ENCODE peak calls at places on chromosome 10, in seven cellular contexts. One of them, this sample, is unnamed.

GRCh38 chr10:47127188-47127587 is 172.8 kb upstream of the GDF10 start:
- DNase-seq in SK-N-SH: no peak
- DNase-seq in H1: no peak
- DNase-seq in HepG2: no peak
- DNase-seq in GM12878: no peak
- DNase-seq in K562: no peak
- DNase-seq in HCT116: no peak
- DNase-seq in this sample: no peak

GRCh38 chr10:84158549-84158948 is 15.1 kb upstream of the GPR15LG start:
- DNase-seq in HepG2: no peak
- DNase-seq in H1: no peak
- DNase-seq in HCT116: no peak
- DNase-seq in GM12878: no peak
- DNase-seq in K562: no peak
- DNase-seq in SK-N-SH: no peak
- DNase-seq in this sample: no peak

GRCh38 chr10:89351402-89352038 is 23.7 kb downstream of the IFIT3 start:
- DNase-seq in GM12878: peak; percentile 82
- DNase-seq in HepG2: no peak
- DNase-seq in K562: no peak
- DNase-seq in SK-N-SH: no peak
- DNase-seq in HCT116: no peak
- DNase-seq in H1: no peak
- DNase-seq in this sample: no peak

GRCh38 chr10:101355307-101355706 is 1.3 kb downstream of the BTRC start:
- DNase-seq in HCT116: no peak
- DNase-seq in HepG2: no peak
- DNase-seq in H1: no peak
- DNase-seq in K562: no peak
- DNase-seq in GM12878: no peak
- DNase-seq in SK-N-SH: no peak
- DNase-seq in this sample: no peak

GRCh38 chr10:11318812-11319598 is 292.4 kb downstream of the USP6NL start:
- DNase-seq in HCT116: no peak
- DNase-seq in HepG2: no peak
- DNase-seq in SK-N-SH: no peak
- DNase-seq in K562: no peak
- DNase-seq in H1: peak; percentile 48
- DNase-seq in GM12878: no peak
- DNase-seq in this sample: no peak

GRCh38 chr10:805635-806305 is 116.3 kb upstream of the DIP2C start:
- DNase-seq in H1: peak; percentile 50
- DNase-seq in HCT116: no peak
- DNase-seq in K562: no peak
- DNase-seq in SK-N-SH: no peak
- DNase-seq in HepG2: no peak
- DNase-seq in GM12878: no peak
- DNase-seq in this sample: no peak

GRCh38 chr10:128274938-128275337 is 148.7 kb upstream of the MKI67 start:
- DNase-seq in HepG2: no peak
- DNase-seq in H1: no peak
- DNase-seq in K562: no peak
- DNase-seq in SK-N-SH: no peak
- DNase-seq in HCT116: no peak
- DNase-seq in GM12878: no peak
- DNase-seq in this sample: peak; percentile 26

GRCh38 chr10:112958275-112958995 is 8.4 kb downstream of the TCF7L2 start:
- DNase-seq in SK-N-SH: no peak
- DNase-seq in H1: no peak
- DNase-seq in GM12878: no peak
- DNase-seq in HCT116: no peak
- DNase-seq in HepG2: no peak
- DNase-seq in K562: no peak
- DNase-seq in this sample: no peak

GRCh38 chr10:97154789-97155188 is 31.0 kb downstream of the SLIT1 start:
- DNase-seq in HepG2: no peak
- DNase-seq in SK-N-SH: no peak
- DNase-seq in HCT116: no peak
- DNase-seq in K562: no peak
- DNase-seq in H1: no peak
- DNase-seq in GM12878: no peak
- DNase-seq in this sample: no peak

GRCh38 chr10:69018613-69019012 is 30.0 kb downstream of the KIFBP start:
- DNase-seq in HCT116: no peak
- DNase-seq in K562: peak; percentile 73
- DNase-seq in SK-N-SH: no peak
- DNase-seq in GM12878: no peak
- DNase-seq in HepG2: no peak
- DNase-seq in H1: peak; percentile 39
- DNase-seq in this sample: no peak

GRCh38 chr10:79431891-79432831 is 13.3 kb downstream of the ZCCHC24 start:
- DNase-seq in SK-N-SH: no peak
- DNase-seq in K562: no peak
- DNase-seq in HCT116: no peak
- DNase-seq in H1: no peak
- DNase-seq in HepG2: no peak
- DNase-seq in GM12878: no peak
- DNase-seq in this sample: no peak

GRCh38 chr10:88913157-88913556 is 33.1 kb downstream of the STAMBPL1 start:
- DNase-seq in K562: no peak
- DNase-seq in HepG2: no peak
- DNase-seq in H1: no peak
- DNase-seq in SK-N-SH: peak; percentile 38
- DNase-seq in GM12878: no peak
- DNase-seq in HCT116: no peak
- DNase-seq in this sample: no peak

GRCh38 chr10:100997364-100998182 is 2.0 kb upstream of the LZTS2 start:
- DNase-seq in K562: peak; percentile 63
- DNase-seq in SK-N-SH: peak; percentile 86
- DNase-seq in HepG2: peak; percentile 74
- DNase-seq in H1: peak; percentile 97
- DNase-seq in GM12878: no peak
- DNase-seq in HCT116: peak; percentile 76
- DNase-seq in this sample: peak; percentile 94

GRCh38 chr10:19194866-19195265 is 146.3 kb downstream of the MALRD1 start:
- DNase-seq in GM12878: no peak
- DNase-seq in H1: no peak
- DNase-seq in K562: no peak
- DNase-seq in HepG2: peak; percentile 9
- DNase-seq in HCT116: no peak
- DNase-seq in SK-N-SH: no peak
- DNase-seq in this sample: no peak

GRCh38 chr10:130062201-130062600 is 48.4 kb downstream of the C10orf143 start:
- DNase-seq in HCT116: no peak
- DNase-seq in GM12878: no peak
- DNase-seq in SK-N-SH: no peak
- DNase-seq in HepG2: no peak
- DNase-seq in H1: no peak
- DNase-seq in K562: no peak
- DNase-seq in this sample: no peak

GRCh38 chr10:71889388-71889987 is 38.4 kb upstream of the PSAP start:
- DNase-seq in HCT116: no peak
- DNase-seq in K562: no peak
- DNase-seq in HepG2: no peak
- DNase-seq in H1: no peak
- DNase-seq in GM12878: no peak
- DNase-seq in SK-N-SH: no peak
- DNase-seq in this sample: no peak

GRCh38 chr10:27240891-27241639 is 468 bp upstream of the ACBD5 start:
- DNase-seq in GM12878: no peak
- DNase-seq in K562: no peak
- DNase-seq in HCT116: no peak
- DNase-seq in HepG2: no peak
- DNase-seq in SK-N-SH: peak; percentile 39
- DNase-seq in H1: peak; percentile 70
- DNase-seq in this sample: no peak

GRCh38 chr10:124697837-124698559 is 46.2 kb downstream of the FAM53B start:
- DNase-seq in SK-N-SH: no peak
- DNase-seq in HCT116: no peak
- DNase-seq in H1: no peak
- DNase-seq in K562: no peak
- DNase-seq in HepG2: no peak
- DNase-seq in GM12878: no peak
- DNase-seq in this sample: no peak

GRCh38 chr10:124539935-124540641 is 78.5 kb downstream of the LHPP start:
- DNase-seq in HCT116: no peak
- DNase-seq in SK-N-SH: peak; percentile 96
- DNase-seq in GM12878: no peak
- DNase-seq in K562: peak; percentile 67
- DNase-seq in HepG2: peak; percentile 22
- DNase-seq in H1: peak; percentile 86
- DNase-seq in this sample: peak; percentile 15

GRCh38 chr10:336247-336646 is 201.0 kb downstream of the ZMYND11 start:
- DNase-seq in HCT116: no peak
- DNase-seq in H1: no peak
- DNase-seq in HepG2: no peak
- DNase-seq in K562: no peak
- DNase-seq in GM12878: no peak
- DNase-seq in SK-N-SH: no peak
- DNase-seq in this sample: no peak

DNA sequence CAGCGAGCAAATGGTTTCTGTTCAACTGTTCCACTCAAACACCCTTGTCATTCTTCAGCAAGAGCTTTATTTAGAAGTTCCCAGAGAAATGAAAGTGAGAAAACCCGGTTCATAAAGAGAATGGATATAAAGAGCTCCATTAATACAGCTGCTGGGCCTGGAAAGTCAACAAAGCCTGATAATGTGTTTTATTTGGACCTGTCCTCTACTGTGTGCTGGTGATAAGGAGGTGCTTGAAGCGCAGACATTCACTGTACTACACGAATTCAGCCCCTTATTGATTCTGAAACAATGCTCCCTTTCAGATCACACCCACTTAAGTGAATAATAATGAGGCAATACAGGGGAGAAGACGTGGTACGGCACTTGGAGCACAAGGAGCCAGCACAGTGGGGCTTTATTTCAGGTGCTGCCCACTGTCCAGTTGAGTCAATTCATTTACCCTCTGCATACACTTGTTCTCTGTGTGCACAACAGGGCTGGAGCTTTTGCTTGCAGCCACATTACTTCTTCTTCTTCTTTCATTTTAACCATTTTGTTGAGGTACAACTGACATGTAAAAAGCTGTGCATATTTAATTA is 260.8 kb downstream of the FGFR2 start:
- DNase-seq in H1: no peak
- DNase-seq in HCT116: no peak
- DNase-seq in K562: no peak
- DNase-seq in SK-N-SH: no peak
- DNase-seq in HepG2: no peak
- DNase-seq in GM12878: no peak
- DNase-seq in this sample: no peak
- TF ChIP-seq JUND in H1: no peak
- TF ChIP-seq JUND in HCT116: no peak
- TF ChIP-seq JUND in K562: no peak
- TF ChIP-seq JUND in SK-N-SH: no peak
- TF ChIP-seq JUND in HepG2: no peak
- TF ChIP-seq JUND in GM12878: no peak
- TF ChIP-seq JUND in this sample: no peak

DNA sequence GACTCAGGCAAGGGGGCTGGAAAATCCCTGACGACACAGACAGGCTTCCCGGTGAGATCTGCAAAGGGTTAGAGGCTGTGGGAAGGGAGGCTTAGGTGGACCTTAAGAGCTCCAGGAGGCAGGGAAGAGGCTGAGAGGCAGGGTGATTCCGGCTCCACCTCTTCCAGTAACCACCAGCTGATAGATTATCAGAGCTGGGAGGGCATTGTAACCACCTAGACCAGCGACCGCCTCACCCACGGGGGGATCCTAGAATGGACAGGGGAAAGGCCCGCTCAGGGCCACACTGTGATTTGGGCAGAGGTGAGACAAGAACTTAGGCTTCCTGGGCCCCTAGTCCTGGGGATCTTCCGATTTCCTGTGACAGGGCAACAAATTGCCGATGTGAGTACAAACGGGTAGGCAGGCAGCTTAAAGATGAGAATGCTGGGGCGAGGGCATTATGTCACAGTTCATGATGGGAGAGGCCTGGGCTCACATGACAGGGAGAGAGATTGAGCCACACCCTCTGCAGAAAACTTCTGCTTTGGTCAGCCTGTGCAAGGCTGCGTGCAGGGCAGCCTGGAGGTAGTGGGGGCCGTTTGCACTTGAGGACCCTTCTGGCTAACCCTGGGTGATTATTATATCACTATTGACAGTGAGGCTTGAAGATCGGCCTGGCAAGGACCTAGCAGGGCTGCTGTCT is 5.3 kb downstream of the TBATA start:
- DNase-seq in H1: no peak
- DNase-seq in GM12878: no peak
- DNase-seq in K562: peak; percentile 44
- DNase-seq in HepG2: no peak
- DNase-seq in HCT116: no peak
- DNase-seq in SK-N-SH: peak; percentile 7
- DNase-seq in this sample: no peak
- TF ChIP-seq JUND in H1: no peak
- TF ChIP-seq JUND in GM12878: no peak
- TF ChIP-seq JUND in K562: no peak
- TF ChIP-seq JUND in HepG2: no peak
- TF ChIP-seq JUND in HCT116: no peak
- TF ChIP-seq JUND in SK-N-SH: no peak
- TF ChIP-seq JUND in this sample: no peak

GRCh38 chr10:43943119-43943824 is 294.6 kb upstream of the ZNF32 start:
- DNase-seq in HCT116: no peak
- DNase-seq in GM12878: no peak
- DNase-seq in HepG2: no peak
- DNase-seq in H1: no peak
- DNase-seq in SK-N-SH: no peak
- DNase-seq in K562: no peak
- DNase-seq in this sample: no peak
- TF ChIP-seq JUND in HCT116: no peak
- TF ChIP-seq JUND in GM12878: no peak
- TF ChIP-seq JUND in HepG2: no peak
- TF ChIP-seq JUND in H1: no peak
- TF ChIP-seq JUND in SK-N-SH: no peak
- TF ChIP-seq JUND in K562: no peak
- TF ChIP-seq JUND in this sample: no peak

GRCh38 chr10:102775973-102776669 is 32.4 kb downstream of the WBP1L start:
- DNase-seq in HepG2: peak; percentile 36
- DNase-seq in K562: peak; percentile 22
- DNase-seq in H1: no peak
- DNase-seq in HCT116: no peak
- DNase-seq in GM12878: no peak
- DNase-seq in SK-N-SH: peak; percentile 66
- DNase-seq in this sample: peak; percentile 62

GRCh38 chr10:102777696-102778530 is 34.2 kb downstream of the WBP1L start:
- DNase-seq in H1: no peak
- DNase-seq in HepG2: no peak
- DNase-seq in HCT116: no peak
- DNase-seq in K562: no peak
- DNase-seq in SK-N-SH: no peak
- DNase-seq in GM12878: no peak
- DNase-seq in this sample: no peak

GRCh38 chr10:102778781-102779180 is 35.0 kb downstream of the WBP1L start:
- DNase-seq in H1: no peak
- DNase-seq in GM12878: no peak
- DNase-seq in HepG2: no peak
- DNase-seq in K562: no peak
- DNase-seq in SK-N-SH: no peak
- DNase-seq in HCT116: no peak
- DNase-seq in this sample: no peak

GRCh38 chr10:102775201-102775972 is 31.6 kb downstream of the WBP1L start:
- DNase-seq in K562: no peak
- DNase-seq in H1: no peak
- DNase-seq in HCT116: no peak
- DNase-seq in GM12878: no peak
- DNase-seq in HepG2: peak; percentile 28
- DNase-seq in SK-N-SH: no peak
- DNase-seq in this sample: peak; percentile 74

GRCh38 chr10:102776779-102777417 is 33.1 kb downstream of the WBP1L start:
- DNase-seq in K562: peak; percentile 67
- DNase-seq in H1: peak; percentile 67
- DNase-seq in GM12878: no peak
- DNase-seq in HepG2: peak; percentile 85
- DNase-seq in SK-N-SH: peak; percentile 47
- DNase-seq in HCT116: no peak
- DNase-seq in this sample: no peak
- TF ChIP-seq JUND in K562: no peak
- TF ChIP-seq JUND in H1: no peak
- TF ChIP-seq JUND in GM12878: no peak
- TF ChIP-seq JUND in HepG2: no peak
- TF ChIP-seq JUND in SK-N-SH: peak; percentile 32
- TF ChIP-seq JUND in HCT116: no peak
- TF ChIP-seq JUND in this sample: no peak